ENCODE peak calls at places on chromosomes 3 and 15, in five cellular contexts. One of them, this sample, is unnamed.

GRCh38 chr15:26091184-26091583 is 228.1 kb upstream of the ATP10A start:
- DNase-seq in CMK: no peak
- DNase-seq in ascending aorta: no peak
- DNase-seq in LNCaP clone FGC: no peak
- DNase-seq in amygdala: no peak
- DNase-seq in this sample: no peak

GRCh38 chr3:65006300-65006739 is 318.5 kb upstream of the ADAMTS9 start:
- DNase-seq in CMK: no peak
- DNase-seq in ascending aorta: no peak
- DNase-seq in LNCaP clone FGC: no peak
- DNase-seq in amygdala: no peak
- DNase-seq in this sample: no peak

GRCh38 chr3:177308911-177309310 is 111.6 kb upstream of the TBL1XR1 start:
- DNase-seq in CMK: no peak
- DNase-seq in ascending aorta: no peak
- DNase-seq in LNCaP clone FGC: no peak
- DNase-seq in amygdala: no peak
- DNase-seq in this sample: no peak

GRCh38 chr3:107611775-107612469 is 89.2 kb downstream of the BBX start:
- DNase-seq in CMK: no peak
- DNase-seq in ascending aorta: no peak
- DNase-seq in LNCaP clone FGC: no peak
- DNase-seq in amygdala: no peak
- DNase-seq in this sample: no peak

GRCh38 chr3:165192610-165193192 is 3.5 kb downstream of the SLITRK3 start:
- DNase-seq in CMK: no peak
- DNase-seq in ascending aorta: no peak
- DNase-seq in LNCaP clone FGC: no peak
- DNase-seq in amygdala: peak
- DNase-seq in this sample: no peak

GRCh38 chr15:70309035-70309434 is 211.3 kb upstream of the TLE3 start:
- DNase-seq in CMK: no peak
- DNase-seq in ascending aorta: no peak
- DNase-seq in LNCaP clone FGC: no peak
- DNase-seq in amygdala: no peak
- DNase-seq in this sample: no peak

GRCh38 chr3:106114220-106114619 is 245.4 kb upstream of the CBLB start:
- DNase-seq in CMK: no peak
- DNase-seq in ascending aorta: no peak
- DNase-seq in LNCaP clone FGC: no peak
- DNase-seq in amygdala: no peak
- DNase-seq in this sample: no peak

GRCh38 chr15:58490405-58491150 is 58.8 kb downstream of the LIPC start:
- DNase-seq in CMK: no peak
- DNase-seq in ascending aorta: no peak
- DNase-seq in LNCaP clone FGC: no peak
- DNase-seq in amygdala: peak
- DNase-seq in this sample: no peak

GRCh38 chr3:161274691-161275298 is 53.7 kb downstream of the NMD3 start:
- DNase-seq in CMK: no peak
- DNase-seq in ascending aorta: no peak
- DNase-seq in LNCaP clone FGC: peak
- DNase-seq in amygdala: no peak
- DNase-seq in this sample: no peak

GRCh38 chr3:48662753-48663488 is at the start of gene CELSR3:
- DNase-seq in CMK: no peak
- DNase-seq in ascending aorta: no peak
- DNase-seq in LNCaP clone FGC: peak
- DNase-seq in amygdala: peak
- DNase-seq in this sample: peak

GRCh38 chr15:34085746-34086145 is 15.9 kb downstream of the EMC7 start:
- DNase-seq in CMK: no peak
- DNase-seq in ascending aorta: no peak
- DNase-seq in LNCaP clone FGC: no peak
- DNase-seq in amygdala: no peak
- DNase-seq in this sample: no peak

GRCh38 chr15:80556694-80557367 is 138.3 kb upstream of the ABHD17C start:
- DNase-seq in CMK: no peak
- DNase-seq in ascending aorta: no peak
- DNase-seq in LNCaP clone FGC: no peak
- DNase-seq in amygdala: no peak
- DNase-seq in this sample: no peak

GRCh38 chr15:29090617-29091466 is 178.8 kb downstream of the NSMCE3 start:
- DNase-seq in CMK: no peak
- DNase-seq in ascending aorta: no peak
- DNase-seq in LNCaP clone FGC: no peak
- DNase-seq in amygdala: peak
- DNase-seq in this sample: no peak

GRCh38 chr3:188214442-188214841 is 60.5 kb downstream of the LPP start:
- DNase-seq in CMK: no peak
- DNase-seq in ascending aorta: no peak
- DNase-seq in LNCaP clone FGC: no peak
- DNase-seq in amygdala: no peak
- DNase-seq in this sample: no peak

GRCh38 chr15:25435474-25436243 is 3.2 kb downstream of the UBE3A start:
- DNase-seq in CMK: no peak
- DNase-seq in ascending aorta: no peak
- DNase-seq in LNCaP clone FGC: no peak
- DNase-seq in amygdala: no peak
- DNase-seq in this sample: no peak

This sample was measured in prostate gland.